ENCODE peak calls at places on chromosomes 4 and X, in four cellular contexts. S is astrocyte of the spinal cord, P is GM06990, H is fibroblast of pulmonary artery. V is an unnamed sample.

GRCh38 chr4:26346203-26346620 is 25.4 kb downstream of the RBPJ start:
- DNase-seq in S (no peak), P (no peak), H (peak), V (peak)

GRCh38 chrX:63686878-63687714 is 97.9 kb downstream of the ARHGEF9 start:
- DNase-seq in S (peak), P (peak), H (peak), V (peak)

GRCh38 chrX:50988649-50989048 is 78.1 kb downstream of the BMP15 start:
- DNase-seq in S (peak), P (no peak), H (peak), V (peak)

GRCh38 chrX:30027636-30028035 is 187.7 kb upstream of the MAGEB2 start:
- DNase-seq in S (no peak), P (no peak), H (no peak), V (no peak)

GRCh38 chr4:5158825-5159224 is 107.5 kb downstream of the STK32B start:
- DNase-seq in S (no peak), P (no peak), H (no peak), V (no peak)

GRCh38 chr4:169618286-169618685 is 2.1 kb upstream of the CLCN3 start:
- DNase-seq in S (peak), P (no peak), H (peak), V (no peak)

GRCh38 chr4:44632089-44632488 is 19.3 kb downstream of the YIPF7 start:
- DNase-seq in S (no peak), P (no peak), H (peak), V (no peak)

GRCh38 chrX:149639568-149639967 is 8.0 kb upstream of the TMEM185A start:
- DNase-seq in S (no peak), P (no peak), H (no peak), V (no peak)

GRCh38 chr4:24770111-24770584 is 25.2 kb upstream of the SOD3 start:
- DNase-seq in S (peak), P (peak), H (peak), V (peak)

GRCh38 chrX:86148024-86148511 is at the start of gene DACH2:
- DNase-seq in S (peak), P (peak), H (peak), V (peak)

GRCh38 chrX:63503541-63503940 is 152.4 kb upstream of the SPIN4 start:
- DNase-seq in S (peak), P (no peak), H (peak), V (peak)

GRCh38 chr4:48906283-48907173 is at the start of gene OCIAD2:
- DNase-seq in S (peak), P (peak), H (peak), V (peak)

GRCh38 chrX:130105226-130105625 is 5.1 kb downstream of the ELF4 start:
- DNase-seq in S (no peak), P (no peak), H (no peak), V (no peak)

GRCh38 chr4:131450572-131451209 is 1698.4 kb upstream of the PCDH10 start:
- DNase-seq in S (no peak), P (no peak), H (no peak), V (no peak)

GRCh38 chrX:46268429-46268828 is 276.8 kb downstream of the ZNF674 start:
- DNase-seq in S (no peak), P (no peak), H (peak), V (peak)

GRCh38 chrX:132413459-132413858 is 75.4 kb downstream of the MBNL3 start:
- DNase-seq in S (no peak), P (no peak), H (no peak), V (no peak)

GRCh38 chr4:51880016-51880915 is 37.3 kb downstream of the DCUN1D4 start:
- DNase-seq in S (no peak), P (no peak), H (no peak), V (peak)

GRCh38 chr4:7739077-7739917 is 200.4 kb downstream of the AFAP1 start:
- DNase-seq in S (no peak), P (no peak), H (no peak), V (no peak)

GRCh38 chrX:153400146-153401132 is 711 bp downstream of the PNMA6E start:
- DNase-seq in S (no peak), P (peak), H (peak), V (no peak)

GRCh38 chr4:20254517-20255250 is 3.0 kb downstream of the SLIT2 start:
- DNase-seq in S (peak), P (peak), H (peak), V (peak)

GRCh38 chr4:109005523-109005922 is 242.7 kb upstream of the ETNPPL start:
- DNase-seq in S (peak), P (no peak), H (peak), V (no peak)

GRCh38 chr4:56657818-56658217 is 23.3 kb downstream of the HOPX start:
- DNase-seq in S (no peak), P (no peak), H (no peak), V (no peak)

GRCh38 chr4:123265443-123265842 is 131.2 kb upstream of the SPRY1 start:
- DNase-seq in S (no peak), P (no peak), H (no peak), V (no peak)

GRCh38 chr4:157143365-157143764 is 67.4 kb downstream of the GLRB start:
- DNase-seq in S (no peak), P (no peak), H (peak), V (peak)

GRCh38 chr4:6724461-6725111 is 8.6 kb downstream of the BLOC1S4 start:
- DNase-seq in S (peak), P (no peak), H (no peak), V (peak)

GRCh38 chrX:65668362-65669310 is 1.2 kb downstream of the MSN start:
- DNase-seq in S (peak), P (peak), H (peak), V (peak)

GRCh38 chr4:25847329-25847728 is 15.5 kb downstream of the SEL1L3 start:
- DNase-seq in S (no peak), P (no peak), H (no peak), V (peak)

GRCh38 chr4:7775396-7775795 is 164.3 kb downstream of the AFAP1 start:
- DNase-seq in S (no peak), P (no peak), H (no peak), V (no peak)

GRCh38 chrX:131068945-131069719 is 11.0 kb downstream of the ARHGAP36 start:
- DNase-seq in S (no peak), P (peak), H (peak), V (peak)

GRCh38 chr4:165326831-165327210 is 648 bp upstream of the MSMO1 start:
- DNase-seq in S (no peak), P (no peak), H (peak), V (no peak)

GRCh38 chr4:141022221-141022760 is 111.0 kb downstream of the RNF150 start:
- DNase-seq in S (no peak), P (no peak), H (no peak), V (no peak)

GRCh38 chr4:37737456-37737855 is 51.3 kb upstream of the RELL1 start:
- DNase-seq in S (peak), P (no peak), H (peak), V (peak)

GRCh38 chrX:101252634-101253033 is 33.0 kb downstream of the DRP2 start:
- DNase-seq in S (peak), P (no peak), H (peak), V (peak)

GRCh38 chrX:110143454-110144210 is 140.7 kb downstream of the TMEM164 start:
- DNase-seq in S (no peak), P (no peak), H (no peak), V (no peak)

GRCh38 chr4:13527983-13528822 is 16.1 kb downstream of the NKX3-2 start:
- DNase-seq in S (no peak), P (peak), H (no peak), V (no peak)

GRCh38 chrX:50432760-50433377 is 37.8 kb downstream of the DGKK start:
- DNase-seq in S (no peak), P (no peak), H (no peak), V (no peak)

GRCh38 chr4:186144180-186144579 is 39.7 kb downstream of the FAM149A start:
- DNase-seq in S (peak), P (no peak), H (peak), V (peak)

DNA sequence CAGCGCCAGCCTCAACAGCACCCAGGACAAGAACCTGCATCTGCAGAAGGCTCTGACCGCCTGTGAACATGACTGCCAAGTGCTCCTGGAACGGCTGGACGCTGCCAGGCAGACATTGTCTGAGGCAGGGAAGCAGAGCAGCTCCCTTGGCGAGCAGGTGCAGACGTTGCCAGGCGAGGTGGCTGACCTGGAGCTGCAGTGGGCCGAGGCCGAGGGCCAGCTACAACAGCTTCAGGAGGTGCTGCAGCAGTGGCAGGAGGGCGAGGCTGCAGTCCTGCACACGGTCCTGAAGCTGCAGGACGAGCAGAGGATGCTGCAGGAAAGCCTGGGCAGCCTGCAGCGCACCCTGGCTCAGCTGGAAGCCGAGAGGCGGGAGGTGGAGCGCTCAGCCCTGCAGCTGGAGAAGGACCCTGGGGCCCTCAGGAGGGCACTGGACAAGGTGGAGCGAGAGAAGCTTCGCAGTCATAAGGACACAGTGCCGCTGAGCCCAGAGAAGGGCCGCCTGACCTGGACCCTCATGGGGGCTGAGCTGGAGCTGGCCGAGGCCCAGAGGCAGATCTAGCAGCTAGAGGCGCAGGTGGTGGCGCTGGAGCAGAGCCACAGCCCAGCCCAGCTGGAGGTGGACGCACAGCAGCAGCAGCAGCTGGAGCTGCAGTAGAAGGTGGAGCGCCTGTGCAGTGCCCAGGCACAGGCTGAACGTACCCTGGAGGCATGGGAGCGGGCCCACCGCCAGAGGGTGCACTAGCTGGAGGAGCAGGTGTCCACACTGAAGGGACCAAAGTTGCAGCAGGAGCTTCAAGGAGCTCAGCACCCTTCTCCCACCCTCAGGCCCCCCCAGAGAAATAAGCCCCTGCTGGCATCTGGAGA is 16.4 kb downstream of the SMIM10L2A start:
- DNase-seq in S (no peak), P (no peak), H (no peak), V (no peak)
- TF ChIP-seq CTCF in S (no peak), P (peak), H (no peak), V (no peak)

GRCh38 chrX:135572436-135572835 is 52.0 kb downstream of the INTS6L start:
- DNase-seq in S (no peak), P (no peak), H (peak), V (peak)
- TF ChIP-seq CTCF in S (peak), P (peak), H (peak), V (peak)

GRCh38 chrX:126456136-126456535 is 96.5 kb downstream of the DCAF12L1 start:
- DNase-seq in S (no peak), P (no peak), H (no peak), V (no peak)
- TF ChIP-seq CTCF in S (no peak), P (no peak), H (no peak), V (no peak)

GRCh38 chrX:71909956-71910355 is 689 bp upstream of the NHSL2 start:
- DNase-seq in S (no peak), P (no peak), H (peak), V (no peak)
- TF ChIP-seq CTCF in S (peak), P (no peak), H (peak), V (peak)

DNA sequence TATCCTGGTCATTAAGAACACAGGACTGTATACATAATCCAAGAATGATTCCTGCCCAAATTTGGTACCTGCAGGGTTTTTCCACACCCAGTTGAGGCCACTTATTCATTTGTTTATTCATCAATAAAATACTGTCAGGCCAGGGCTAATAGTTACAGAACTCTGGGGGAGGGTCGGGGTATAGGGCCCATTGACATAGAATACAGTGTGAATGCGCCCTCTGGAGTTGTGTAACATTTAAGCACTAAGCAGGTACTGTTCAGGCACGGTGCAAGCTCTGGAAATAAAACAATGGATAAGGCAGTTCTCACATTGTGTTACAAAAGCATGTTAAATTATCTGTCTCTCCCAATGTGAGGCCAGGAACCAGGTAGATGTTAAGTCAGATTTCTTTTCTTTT is 30.8 kb upstream of the LRBA start:
- DNase-seq in S (no peak), P (no peak), H (no peak), V (no peak)
- TF ChIP-seq CTCF in S (no peak), P (peak), H (no peak), V (no peak)

GRCh38 chr4:104649631-104650030 is 154.9 kb upstream of the CXXC4 start:
- DNase-seq in S (no peak), P (no peak), H (no peak), V (no peak)
- TF ChIP-seq CTCF in S (no peak), P (no peak), H (no peak), V (no peak)

V was measured in cardiac fibroblast.